ENCODE peak calls at places on chromosome 5, in eight cellular contexts. O, A, X, Q, U, S, B and H are unnamed samples.

GRCh38 chr5:80191991-80192398 is 63.9 kb downstream of the SERINC5 start:
- DNase-seq in Q (peak), A (no peak), B (no peak), X (no peak), S (peak), U (no peak), O (no peak), H (no peak)

GRCh38 chr5:52800394-52801213 is 12.9 kb downstream of the ITGA1 start:
- DNase-seq in B (peak), X (peak), S (peak), A (no peak), Q (peak), U (peak), O (peak), H (peak)

GRCh38 chr5:141508440-141508807 is 19.5 kb downstream of the PCDHGC5 start:
- DNase-seq in O (no peak), U (no peak), X (no peak), S (no peak), B (peak), Q (no peak), A (no peak), H (peak)

GRCh38 chr5:55324815-55325418 is 17.1 kb downstream of the MTREX start:
- DNase-seq in Q (no peak), A (no peak), U (no peak), S (peak), B (peak), X (no peak), O (peak), H (peak)

GRCh38 chr5:115241881-115242642 is 20.6 kb downstream of the PGGT1B start:
- DNase-seq in O (no peak), B (no peak), S (no peak), A (no peak), Q (no peak), U (no peak), X (no peak), H (peak)

GRCh38 chr5:84016090-84016489 is 295.4 kb upstream of the HAPLN1 start:
- DNase-seq in S (no peak), Q (no peak), U (no peak), X (no peak), O (no peak), A (no peak), B (no peak), H (no peak)

GRCh38 chr5:56490971-56491468 is 257.9 kb upstream of the ANKRD55 start:
- DNase-seq in B (no peak), A (no peak), Q (peak), U (no peak), S (no peak), O (no peak), X (no peak), H (no peak)

GRCh38 chr5:94031631-94032030 is 290.2 kb upstream of the POU5F2 start:
- DNase-seq in X (no peak), B (no peak), O (no peak), A (peak), Q (no peak), S (no peak), U (no peak), H (no peak)